ENCODE peak calls at places on chromosomes 7 and 10, in four cellular contexts. S is HepG2, T is IMR-90, C is K562. E is an unnamed sample.

GRCh38 chr7:30654296-30655090 is 27.8 kb downstream of the CRHR2 start:
- DNase-seq in S (no peak), T (no peak), C (no peak), E (no peak)

GRCh38 chr7:5384618-5385017 is 39.0 kb downstream of the TNRC18 start:
- DNase-seq in S (no peak), T (no peak), C (no peak), E (no peak)

GRCh38 chr7:27213150-27213903 is 13.4 kb upstream of the HOXA13 start:
- DNase-seq in S (no peak), T (no peak), C (no peak), E (no peak)

GRCh38 chr10:108452483-108453060 is 1288.1 kb upstream of the SORCS1 start:
- DNase-seq in S (no peak), T (no peak), C (no peak), E (no peak)

GRCh38 chr10:71282323-71282680 is 36.8 kb upstream of the SLC29A3 start:
- DNase-seq in S (no peak), T (no peak), C (no peak), E (no peak)

GRCh38 chr7:50869108-50869716 is 86.5 kb upstream of the GRB10 start:
- DNase-seq in S (peak; percentile 8), T (peak; percentile 87), C (no peak), E (peak; percentile 55)

GRCh38 chr10:119396008-119396708 is 146.4 kb downstream of the RGS10 start:
- DNase-seq in S (no peak), T (no peak), C (no peak), E (no peak)

GRCh38 chr10:62614389-62615157 is 189.9 kb upstream of the ADO start:
- DNase-seq in S (no peak), T (peak; percentile 54), C (no peak), E (no peak)

GRCh38 chr10:22320591-22321155 is at the start of gene BMI1:
- DNase-seq in S (peak; percentile 63), T (peak; percentile 70), C (peak; percentile 84), E (peak; percentile 76)

GRCh38 chr10:126227762-126228134 is 160.5 kb downstream of the ADAM12 start:
- DNase-seq in S (no peak), T (peak; percentile 75), C (no peak), E (no peak)

GRCh38 chr7:70392282-70392681 is 739.7 kb upstream of the GALNT17 start:
- DNase-seq in S (no peak), T (no peak), C (no peak), E (no peak)

GRCh38 chr7:137886706-137887105 is 39.9 kb upstream of the DGKI start:
- DNase-seq in S (no peak), T (peak; percentile 55), C (no peak), E (no peak)

GRCh38 chr10:112209534-112210200 is 26.1 kb upstream of the GPAM start:
- DNase-seq in S (no peak), T (no peak), C (no peak), E (no peak)

GRCh38 chr7:66307591-66308215 is 102.6 kb downstream of the TPST1 start:
- DNase-seq in S (peak; percentile 92), T (peak; percentile 83), C (no peak), E (no peak)

GRCh38 chr10:94735197-94735596 is 27.3 kb upstream of the CYP2C19 start:
- DNase-seq in S (no peak), T (no peak), C (no peak), E (no peak)

GRCh38 chr7:80764132-80764531 is 125.7 kb downstream of the CD36 start:
- DNase-seq in S (no peak), T (no peak), C (no peak), E (no peak)

GRCh38 chr7:116209561-116210070 is 723 bp upstream of the TES start:
- DNase-seq in S (no peak), T (peak; percentile 22), C (no peak), E (no peak)

GRCh38 chr7:67821116-67821515 is 824.5 kb downstream of the TYW1 start:
- DNase-seq in S (no peak), T (no peak), C (no peak), E (no peak)

GRCh38 chr7:132677941-132678340 is 101.7 kb upstream of the PLXNA4 start:
- DNase-seq in S (no peak), T (no peak), C (no peak), E (no peak)

GRCh38 chr7:48299580-48300169 is 128.4 kb downstream of the ABCA13 start:
- DNase-seq in S (peak; percentile 47), T (peak; percentile 80), C (peak; percentile 42), E (peak; percentile 54)

DNA sequence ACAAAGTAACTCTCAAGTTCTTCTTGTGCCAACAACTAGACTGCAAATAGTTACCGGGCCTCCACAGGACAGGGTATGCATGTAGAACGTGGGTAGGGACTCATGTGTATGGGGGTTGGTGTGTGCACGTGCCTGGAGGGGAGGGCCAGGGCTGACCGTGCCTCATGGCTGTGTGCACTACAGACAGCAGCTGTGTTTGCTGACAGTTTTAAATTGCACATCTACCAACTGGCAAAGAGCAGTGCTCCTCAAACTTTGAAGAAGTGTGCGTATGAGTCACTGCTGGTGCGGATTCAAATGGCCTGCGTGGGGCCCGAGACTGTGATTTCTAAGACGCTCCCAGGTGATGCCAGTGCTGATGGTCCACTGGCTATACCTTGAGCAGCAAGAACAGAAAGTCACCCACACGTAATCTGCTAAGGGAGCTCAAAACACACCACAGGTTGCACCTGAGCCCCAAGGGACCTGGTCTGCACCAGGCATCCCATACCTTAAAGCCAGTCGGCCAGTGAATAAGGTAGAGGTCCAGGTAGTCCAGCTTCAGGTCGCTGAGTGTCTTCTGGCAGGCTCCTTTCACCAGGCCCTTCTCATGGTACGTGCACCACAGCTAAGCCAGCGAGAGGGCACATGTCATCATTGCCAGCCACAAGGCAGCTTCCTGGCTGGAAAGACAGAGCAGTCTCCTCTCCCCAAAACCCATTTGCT is 8.5 kb downstream of the AKR1B1 start:
- DNase-seq in S (no peak), T (peak; percentile 53), C (no peak), E (no peak)
- TF ChIP-seq MAFK in S (no peak), T (no peak), C (no peak), E (no peak)

DNA sequence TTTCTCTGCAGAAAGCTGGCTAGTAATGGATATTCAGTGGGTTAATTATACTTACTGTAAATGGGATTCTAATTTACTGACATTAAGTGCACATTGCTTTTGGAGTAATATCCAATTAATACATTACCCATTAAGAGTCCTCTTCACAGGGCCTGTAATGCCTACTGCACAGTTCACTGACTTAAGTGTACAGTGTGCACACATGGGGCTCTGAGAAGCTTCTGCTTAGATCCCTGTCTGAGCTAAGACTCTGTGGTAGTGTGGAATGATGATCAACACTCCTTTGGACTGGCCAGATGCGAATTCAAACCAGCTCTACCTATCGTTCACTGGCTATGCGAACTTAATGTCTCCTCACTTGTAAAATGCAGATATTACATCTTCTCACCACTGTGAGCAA is 53.7 kb upstream of the SEC61G start:
- DNase-seq in S (no peak), T (peak; percentile 17), C (no peak), E (no peak)
- TF ChIP-seq MAZ in S (no peak), T (no peak), C (no peak), E (no peak)

GRCh38 chr7:159158888-159159405 is 14.3 kb upstream of the VIPR2 start:
- DNase-seq in S (no peak), T (no peak), C (no peak), E (no peak)
- TF ChIP-seq MAFK in S (no peak), T (no peak), C (no peak), E (no peak)

DNA sequence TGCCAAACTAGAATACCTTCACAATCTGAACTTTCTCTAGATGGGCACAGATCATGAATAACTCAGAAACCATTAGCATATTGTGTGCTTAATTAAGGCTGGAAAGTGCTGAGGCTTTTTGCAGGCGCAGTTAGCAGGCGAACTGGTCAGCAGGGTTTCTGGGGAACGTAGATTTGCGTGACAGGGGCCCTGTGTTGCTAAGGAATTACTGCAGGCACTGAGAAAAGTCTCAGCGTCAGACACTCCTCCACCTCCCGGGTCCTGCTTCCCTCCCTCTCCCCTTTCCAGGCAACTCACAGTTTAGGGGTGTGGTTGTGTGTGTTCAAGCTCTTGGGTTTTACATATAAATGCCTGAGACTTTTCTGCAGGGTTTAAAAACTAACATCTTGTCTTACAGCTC is 2.2 kb downstream of the MAP3K8 start:
- DNase-seq in S (no peak), T (peak; percentile 60), C (peak; percentile 61), E (no peak)
- TF ChIP-seq MAZ in S (no peak), T (no peak), C (peak; percentile 14), E (no peak)

GRCh38 chr10:124943301-124944092 is 1.6 kb downstream of the ZRANB1 start:
- DNase-seq in S (no peak), T (peak; percentile 95), C (peak; percentile 0), E (no peak)

GRCh38 chr10:124942317-124943169 is 620 bp downstream of the ZRANB1 start:
- DNase-seq in S (no peak), T (no peak), C (peak; percentile 0), E (no peak)

GRCh38 chr10:124944982-124945381 is 3.1 kb downstream of the ZRANB1 start:
- DNase-seq in S (no peak), T (peak; percentile 52), C (peak; percentile 0), E (no peak)

GRCh38 chr10:124949543-124949942 is 7.6 kb downstream of the ZRANB1 start:
- DNase-seq in S (peak; percentile 9), T (peak; percentile 26), C (peak; percentile 1), E (no peak)

GRCh38 chr10:124946945-124947344 is 5.0 kb downstream of the ZRANB1 start:
- DNase-seq in S (no peak), T (no peak), C (peak; percentile 3), E (no peak)
- TF ChIP-seq MAFK in S (no peak), T (no peak), C (no peak), E (no peak)

E was measured in A549.